ENCODE peak calls at places on chromosomes 4 and X, in five cellular contexts. O, N, F, W and R are unnamed samples.

GRCh38 chr4:141501395-141501794 is 135.0 kb upstream of the IL15 start:
- DNase-seq in N (no peak), W (no peak), O (peak), F (no peak), R (no peak)

GRCh38 chrX:34884693-34885277 is 57.8 kb upstream of the FAM47B start:
- DNase-seq in F (no peak), W (peak), O (peak), N (no peak), R (no peak)

GRCh38 chr4:67101612-67102011 is 443.7 kb downstream of the CENPC start:
- DNase-seq in F (no peak), N (no peak), O (no peak), W (no peak), R (no peak)

GRCh38 chr4:113437124-113437523 is 324.4 kb downstream of the CAMK2D start:
- DNase-seq in W (peak), F (no peak), O (no peak), N (no peak), R (no peak)

GRCh38 chr4:163902417-163902816 is 407.9 kb downstream of the TMA16 start:
- DNase-seq in W (no peak), N (no peak), O (no peak), F (no peak), R (no peak)

GRCh38 chr4:126106658-126107057 is 791.9 kb downstream of the FAT4 start:
- DNase-seq in W (no peak), N (no peak), F (no peak), O (no peak), R (peak)

GRCh38 chrX:147180886-147181285 is 366.3 kb upstream of the CXorf51A start:
- DNase-seq in O (no peak), F (no peak), N (no peak), W (no peak), R (no peak)

GRCh38 chr4:101958547-101958946 is 168.0 kb downstream of the BANK1 start:
- DNase-seq in F (no peak), O (no peak), N (no peak), W (no peak), R (no peak)

GRCh38 chrX:155048997-155049619 is 21.8 kb downstream of the CMC4 start:
- DNase-seq in W (peak), F (no peak), O (peak), N (peak), R (peak)

GRCh38 chr4:44928062-44928380 is 201.7 kb upstream of the GNPDA2 start:
- DNase-seq in W (no peak), O (no peak), F (no peak), N (no peak), R (no peak)

GRCh38 chr4:154626793-154627484 is 14.5 kb upstream of the FGG start:
- DNase-seq in N (peak), W (peak), O (peak), F (peak), R (peak)

GRCh38 chrX:68868902-68869800 is 40.3 kb downstream of the EFNB1 start:
- DNase-seq in W (no peak), F (no peak), N (no peak), O (no peak), R (no peak)

GRCh38 chrX:64571011-64571410 is 175.8 kb upstream of the MTMR8 start:
- DNase-seq in F (no peak), N (peak), W (no peak), O (no peak), R (peak)

GRCh38 chr4:136012250-136012649 is 1520.0 kb downstream of the PCDH18 start:
- DNase-seq in N (no peak), O (no peak), W (peak), F (no peak), R (no peak)

GRCh38 chr4:3204021-3204431 is 44.9 kb upstream of the MSANTD1 start:
- DNase-seq in W (peak), N (no peak), F (no peak), O (peak), R (no peak)

GRCh38 chr4:16106956-16107355 is 23.1 kb upstream of the PROM1 start:
- DNase-seq in O (no peak), N (no peak), F (no peak), W (no peak), R (no peak)

GRCh38 chr4:108114503-108114902 is 54.2 kb downstream of the LEF1 start:
- DNase-seq in W (no peak), N (no peak), F (no peak), O (no peak), R (no peak)

GRCh38 chr4:66964467-66964866 is 580.8 kb downstream of the CENPC start:
- DNase-seq in O (no peak), F (no peak), W (no peak), N (no peak), R (no peak)

GRCh38 chrX:38699116-38699515 is 102.1 kb upstream of the MID1IP1 start:
- DNase-seq in N (no peak), O (no peak), F (no peak), W (no peak), R (no peak)

GRCh38 chr4:87120411-87121162 is 99.8 kb downstream of the KLHL8 start:
- DNase-seq in O (peak), F (no peak), W (peak), N (no peak), R (no peak)

GRCh38 chr4:177441061-177441802 is 1.0 kb downstream of the AGA start:
- DNase-seq in W (peak), F (no peak), O (peak), N (no peak), R (no peak)

GRCh38 chr4:66564901-66565648 is 894.8 kb upstream of the EPHA5 start:
- DNase-seq in O (peak), F (no peak), W (peak), N (no peak), R (no peak)

GRCh38 chr4:130424211-130424610 is 1328.3 kb downstream of the C4orf33 start:
- DNase-seq in N (no peak), W (no peak), F (no peak), O (no peak), R (no peak)

GRCh38 chr4:153257151-153257620 is 52.9 kb downstream of the TRIM2 start:
- DNase-seq in O (peak), W (peak), N (peak), F (no peak), R (peak)

GRCh38 chrX:53188763-53189162 is 36.2 kb downstream of the KDM5C start:
- DNase-seq in W (no peak), F (no peak), O (peak), N (no peak), R (no peak)

GRCh38 chrX:102975016-102975415 is 37.9 kb downstream of the RAB40AL start:
- DNase-seq in N (no peak), O (no peak), F (no peak), W (no peak), R (no peak)

GRCh38 chrX:84501798-84502628 is at the start of gene HDX:
- DNase-seq in N (peak), O (peak), W (peak), F (no peak), R (peak)

GRCh38 chr4:183244506-183244905 is 75.6 kb downstream of the CLDN22 start:
- DNase-seq in O (no peak), W (no peak), F (no peak), N (no peak), R (no peak)

GRCh38 chrX:57528670-57529255 is 63.0 kb upstream of the ZXDB start:
- DNase-seq in W (no peak), O (peak), N (no peak), F (no peak), R (peak)

GRCh38 chr4:76252271-76252653 is 741 bp downstream of the FAM47E start:
- DNase-seq in O (no peak), W (no peak), F (no peak), N (no peak), R (no peak)

GRCh38 chr4:105683038-105683437 is 25.5 kb downstream of the INTS12 start:
- DNase-seq in O (no peak), W (no peak), N (no peak), F (no peak), R (no peak)

GRCh38 chr4:165016971-165017370 is 14.8 kb upstream of the TRIM60 start:
- DNase-seq in F (no peak), N (peak), O (no peak), W (peak), R (peak)

GRCh38 chr4:47798165-47798564 is 39.7 kb downstream of the CORIN start:
- DNase-seq in W (no peak), N (no peak), F (no peak), O (peak), R (no peak)

DNA sequence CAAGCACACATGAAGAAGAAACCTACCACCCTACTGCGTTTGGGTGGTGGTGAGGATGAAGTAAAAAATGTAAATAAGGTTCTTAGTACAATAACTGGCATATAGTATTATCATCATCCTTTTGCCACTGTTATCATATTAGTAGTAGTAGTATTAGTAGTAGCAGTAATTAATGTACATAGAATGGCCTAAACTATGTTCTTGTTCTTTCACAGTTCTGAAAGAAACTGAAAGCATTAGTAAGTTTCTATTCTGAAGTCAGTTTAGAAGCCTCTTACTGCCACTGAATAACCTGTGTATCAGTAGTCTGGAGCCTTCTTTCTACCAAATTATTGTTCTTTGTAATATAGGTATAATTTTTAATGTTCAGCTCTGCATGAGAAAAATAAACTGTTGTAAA is 21.0 kb downstream of the COL4A6 start:
- DNase-seq in N (no peak), F (no peak), O (no peak), W (no peak), R (no peak)
- H3K14ac ChIP-seq in N (no peak), F (no peak), O (no peak), W (no peak), R (no peak)

GRCh38 chrX:132489256-132490085 is 633 bp upstream of the MBNL3 start:
- DNase-seq in O (peak), N (peak), F (no peak), W (peak), R (peak)
- H3K14ac ChIP-seq in O (no peak), N (no peak), F (no peak), W (no peak), R (peak)

DNA sequence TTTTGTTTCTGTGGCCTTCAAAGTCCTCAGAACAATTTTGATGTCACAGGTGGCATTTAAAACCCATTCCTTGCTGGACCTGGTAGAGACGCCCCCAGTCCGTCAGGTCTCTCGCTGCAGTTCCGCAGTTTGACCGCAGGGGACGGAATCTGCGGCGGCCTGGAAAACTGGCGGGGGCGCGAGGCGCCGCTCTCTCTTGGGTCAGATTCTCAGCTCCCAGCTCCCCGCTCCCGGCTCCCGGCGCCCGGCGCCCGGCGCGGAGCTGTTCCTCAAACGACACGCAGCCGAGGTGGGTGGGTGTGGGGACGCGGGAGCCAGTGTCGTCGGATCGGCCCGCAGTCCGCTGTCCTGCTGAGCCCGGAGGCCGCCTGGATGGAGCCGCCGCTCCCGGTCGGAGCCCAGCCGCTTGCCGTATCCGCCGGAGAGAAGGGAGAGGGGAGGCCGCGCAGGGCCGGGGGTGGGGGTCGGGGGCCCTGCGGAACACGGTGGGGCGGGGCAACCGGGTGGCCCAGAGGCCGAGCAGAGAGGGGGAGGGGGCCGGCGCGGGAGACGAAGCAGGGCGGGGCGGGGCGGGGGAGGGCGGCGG is at the start of gene OCRL:
- DNase-seq in F (no peak), W (peak), N (peak), O (peak), R (peak)
- H3K14ac ChIP-seq in F (no peak), W (no peak), N (no peak), O (peak), R (peak)

GRCh38 chrX:115562492-115562872 is 1.5 kb downstream of the PLS3 start:
- DNase-seq in O (peak), F (no peak), W (peak), N (peak), R (peak)

GRCh38 chrX:115560211-115560977 is 580 bp upstream of the PLS3 start:
- DNase-seq in N (no peak), O (peak), F (no peak), W (peak), R (no peak)

GRCh38 chrX:115559672-115560071 is 1.3 kb upstream of the PLS3 start:
- DNase-seq in O (no peak), N (no peak), F (no peak), W (no peak), R (no peak)

GRCh38 chrX:115561605-115562491 is 874 bp downstream of the PLS3 start:
- DNase-seq in F (no peak), O (peak), W (peak), N (peak), R (peak)

GRCh38 chrX:115560978-115561604 is at the start of gene PLS3:
- DNase-seq in O (peak), F (peak), N (peak), W (peak), R (peak)
- H3K14ac ChIP-seq in O (peak), F (no peak), N (no peak), W (no peak), R (peak)

GRCh38 chr4:23889814-23890269 is at the start of gene PPARGC1A:
- DNase-seq in F (no peak), W (peak), O (peak), N (peak), R (no peak)
- H3K14ac ChIP-seq in F (no peak), W (no peak), O (no peak), N (no peak), R (no peak)